ENCODE peak calls at places on chromosomes 2 and 18, in seven cellular contexts. V, Z, R, E, Y, N and K are unnamed samples.

GRCh38 chr18:31268985-31269406 is 49.0 kb upstream of the DSG1 start:
- DNase-seq in V (no peak), Z (no peak), R (no peak), E (no peak), Y (peak), N (no peak), K (peak)

GRCh38 chr18:7755753-7756475 is 188.8 kb downstream of the PTPRM start:
- DNase-seq in V (no peak), Z (no peak), R (peak), E (no peak), Y (no peak), N (peak), K (peak)

GRCh38 chr2:182319556-182319955 is 107.3 kb downstream of the PDE1A start:
- DNase-seq in V (no peak), Z (no peak), R (peak), E (no peak), Y (no peak), N (no peak), K (peak)

GRCh38 chr2:56713161-56713676 is 529.4 kb downstream of the CCDC85A start:
- DNase-seq in V (no peak), Z (peak), R (peak), E (no peak), Y (no peak), N (peak), K (peak)

GRCh38 chr18:46169464-46169941 is 65.3 kb downstream of the HAUS1 start:
- DNase-seq in V (no peak), Z (peak), R (peak), E (no peak), Y (no peak), N (peak), K (peak)

GRCh38 chr18:59537581-59537980 is 159.6 kb downstream of the CCBE1 start:
- DNase-seq in V (no peak), Z (no peak), R (no peak), E (no peak), Y (no peak), N (no peak), K (no peak)

GRCh38 chr2:6283259-6283658 is 582.4 kb downstream of the CMPK2 start:
- DNase-seq in V (no peak), Z (no peak), R (no peak), E (no peak), Y (no peak), N (no peak), K (no peak)

GRCh38 chr2:208638059-208638458 is 231.5 kb downstream of the PTH2R start:
- DNase-seq in V (no peak), Z (no peak), R (no peak), E (no peak), Y (peak), N (no peak), K (no peak)

GRCh38 chr2:36356990-36357505 is 1.5 kb downstream of the CRIM1 start:
- DNase-seq in V (no peak), Z (peak), R (peak), E (peak), Y (peak), N (no peak), K (no peak)

GRCh38 chr18:73144030-73144429 is 276.2 kb upstream of the NETO1 start:
- DNase-seq in V (no peak), Z (no peak), R (no peak), E (no peak), Y (no peak), N (no peak), K (no peak)

GRCh38 chr2:181140414-181140813 is 160.0 kb downstream of the UBE2E3 start:
- DNase-seq in V (no peak), Z (no peak), R (peak), E (no peak), Y (no peak), N (peak), K (peak)

GRCh38 chr18:55603775-55604174 is 15.8 kb upstream of the TCF4 start:
- DNase-seq in V (no peak), Z (no peak), R (no peak), E (no peak), Y (no peak), N (no peak), K (peak)

GRCh38 chr2:127011796-127012195 is 95.2 kb downstream of the BIN1 start:
- DNase-seq in V (no peak), Z (no peak), R (no peak), E (no peak), Y (no peak), N (no peak), K (no peak)

GRCh38 chr2:9170458-9171130 is 36.0 kb upstream of the ASAP2 start:
- DNase-seq in V (no peak), Z (no peak), R (no peak), E (no peak), Y (peak), N (no peak), K (no peak)

GRCh38 chr2:43018179-43019024 is 208.0 kb downstream of the ZFP36L2 start:
- DNase-seq in V (no peak), Z (no peak), R (peak), E (peak), Y (peak), N (peak), K (peak)

GRCh38 chr2:144015655-144016245 is 504.2 kb downstream of the ZEB2 start:
- DNase-seq in V (no peak), Z (peak), R (peak), E (no peak), Y (no peak), N (peak), K (peak)

GRCh38 chr2:128408349-128409305 is 90.0 kb upstream of the HS6ST1 start:
- DNase-seq in V (no peak), Z (peak), R (peak), E (no peak), Y (no peak), N (peak), K (peak)

GRCh38 chr2:151051584-151052220 is 210.0 kb downstream of the RBM43 start:
- DNase-seq in V (no peak), Z (peak), R (peak), E (no peak), Y (peak), N (peak), K (peak)

GRCh38 chr2:27622921-27623384 is 5.9 kb downstream of the CCDC121 start:
- DNase-seq in V (no peak), Z (peak), R (peak), E (no peak), Y (no peak), N (peak), K (peak)

GRCh38 chr2:58620896-58621295 is 379.8 kb upstream of the FANCL start:
- DNase-seq in V (no peak), Z (no peak), R (no peak), E (no peak), Y (no peak), N (no peak), K (no peak)

GRCh38 chr2:184769686-184770085 is 171.4 kb downstream of the ZNF804A start:
- DNase-seq in V (no peak), Z (no peak), R (no peak), E (no peak), Y (no peak), N (no peak), K (no peak)

GRCh38 chr18:55158570-55158969 is 199.3 kb upstream of the CCDC68 start:
- DNase-seq in V (no peak), Z (no peak), R (no peak), E (no peak), Y (no peak), N (no peak), K (no peak)

GRCh38 chr2:239164281-239164871 is 236.4 kb downstream of the HDAC4 start:
- DNase-seq in V (no peak), Z (no peak), R (no peak), E (peak), Y (peak), N (peak), K (no peak)

GRCh38 chr2:22784586-22784985 is 600.4 kb upstream of the KLHL29 start:
- DNase-seq in V (no peak), Z (no peak), R (no peak), E (no peak), Y (no peak), N (no peak), K (no peak)

GRCh38 chr2:73925033-73925704 is 1.5 kb upstream of the DGUOK start:
- DNase-seq in V (no peak), Z (no peak), R (no peak), E (no peak), Y (no peak), N (no peak), K (no peak)

GRCh38 chr2:198098918-198099317 is 294.5 kb downstream of the PLCL1 start:
- DNase-seq in V (no peak), Z (no peak), R (peak), E (no peak), Y (no peak), N (no peak), K (no peak)

GRCh38 chr2:134762508-134762907 is 43.7 kb upstream of the TMEM163 start:
- DNase-seq in V (no peak), Z (no peak), R (no peak), E (no peak), Y (no peak), N (no peak), K (peak)

GRCh38 chr2:49686291-49686690 is 532.0 kb upstream of the FSHR start:
- DNase-seq in V (no peak), Z (no peak), R (no peak), E (no peak), Y (no peak), N (no peak), K (no peak)

GRCh38 chr2:223306371-223306770 is 254.4 kb downstream of the KCNE4 start:
- DNase-seq in V (no peak), Z (peak), R (peak), E (no peak), Y (no peak), N (peak), K (peak)

GRCh38 chr2:108623616-108624015 is 89.3 kb downstream of the LIMS1 start:
- DNase-seq in V (no peak), Z (no peak), R (peak), E (no peak), Y (no peak), N (no peak), K (no peak)

GRCh38 chr2:38074775-38075435 is 1.0 kb downstream of the CYP1B1 start:
- DNase-seq in V (no peak), Z (no peak), R (peak), E (peak), Y (no peak), N (no peak), K (peak)
- H3K4me3 ChIP-seq in V (no peak), Z (no peak), R (peak), E (no peak), Y (no peak), N (peak), K (peak)

GRCh38 chr18:76351961-76352581 is 143.0 kb downstream of the ZNF516 start:
- DNase-seq in V (no peak), Z (peak), R (peak), E (peak), Y (peak), N (peak), K (peak)
- H3K4me3 ChIP-seq in V (no peak), Z (peak), R (peak), E (no peak), Y (no peak), N (peak), K (no peak)

GRCh38 chr2:226837334-226837733 is 1.5 kb downstream of the RHBDD1 start:
- DNase-seq in V (no peak), Z (no peak), R (no peak), E (no peak), Y (no peak), N (no peak), K (no peak)
- H3K4me3 ChIP-seq in V (peak), Z (no peak), R (peak), E (no peak), Y (no peak), N (peak), K (no peak)

GRCh38 chr2:121239969-121240368 is 45.0 kb downstream of the TFCP2L1 start:
- DNase-seq in V (no peak), Z (no peak), R (no peak), E (no peak), Y (no peak), N (no peak), K (no peak)

GRCh38 chr2:121242175-121242875 is 42.7 kb downstream of the TFCP2L1 start:
- DNase-seq in V (no peak), Z (no peak), R (no peak), E (no peak), Y (no peak), N (no peak), K (no peak)

GRCh38 chr2:121242976-121243375 is 42.0 kb downstream of the TFCP2L1 start:
- DNase-seq in V (no peak), Z (no peak), R (no peak), E (no peak), Y (no peak), N (no peak), K (no peak)

GRCh38 chr2:121240436-121240835 is 44.6 kb downstream of the TFCP2L1 start:
- DNase-seq in V (no peak), Z (no peak), R (no peak), E (no peak), Y (no peak), N (no peak), K (no peak)

GRCh38 chr2:121241466-121241865 is 43.5 kb downstream of the TFCP2L1 start:
- DNase-seq in V (no peak), Z (no peak), R (no peak), E (no peak), Y (no peak), N (no peak), K (no peak)
- H3K4me3 ChIP-seq in V (no peak), Z (no peak), R (no peak), E (no peak), Y (no peak), N (no peak), K (no peak)

GRCh38 chr18:68837665-68838390 is 39.9 kb downstream of the CCDC102B start:
- DNase-seq in V (no peak), Z (peak), R (peak), E (no peak), Y (no peak), N (peak), K (peak)

GRCh38 chr18:68843467-68844089 is 45.7 kb downstream of the CCDC102B start:
- DNase-seq in V (no peak), Z (no peak), R (peak), E (no peak), Y (no peak), N (no peak), K (peak)

GRCh38 chr18:68839701-68840100 is 41.8 kb downstream of the CCDC102B start:
- DNase-seq in V (no peak), Z (no peak), R (peak), E (no peak), Y (no peak), N (peak), K (peak)

GRCh38 chr18:68840554-68841263 is 42.8 kb downstream of the CCDC102B start:
- DNase-seq in V (no peak), Z (peak), R (peak), E (peak), Y (no peak), N (peak), K (peak)

DNA sequence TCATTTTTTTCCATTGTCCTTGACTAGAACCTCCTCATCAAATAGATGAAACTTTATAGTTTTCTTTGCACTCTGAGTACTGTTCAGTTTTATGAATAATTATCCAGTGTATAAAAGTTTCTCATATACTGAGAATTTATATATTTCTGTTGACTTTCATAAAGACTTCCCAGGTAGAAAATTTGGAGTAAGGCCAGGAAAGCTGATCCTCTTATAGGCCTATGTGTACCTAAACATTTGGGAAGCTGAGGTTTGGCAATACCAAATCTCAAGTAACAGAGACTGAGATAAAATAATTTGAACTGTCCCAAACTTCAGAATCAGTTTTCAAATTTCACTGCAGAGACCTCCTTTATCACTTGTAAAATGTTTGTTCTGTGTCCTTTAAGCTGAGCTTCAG is 43.4 kb downstream of the CCDC102B start:
- DNase-seq in V (no peak), Z (no peak), R (no peak), E (no peak), Y (no peak), N (peak), K (no peak)
- H3K4me3 ChIP-seq in V (no peak), Z (no peak), R (peak), E (no peak), Y (no peak), N (no peak), K (no peak)

GRCh38 chr2:113894156-113894743 is 4.4 kb downstream of the ACTR3 start:
- DNase-seq in V (no peak), Z (peak), R (peak), E (no peak), Y (no peak), N (peak), K (peak)

GRCh38 chr2:113890253-113891235 is 655 bp downstream of the ACTR3 start:
- DNase-seq in V (peak), Z (peak), R (peak), E (peak), Y (peak), N (peak), K (peak)

GRCh38 chr2:113891265-113891959 is 1.5 kb downstream of the ACTR3 start:
- DNase-seq in V (no peak), Z (no peak), R (peak), E (no peak), Y (no peak), N (no peak), K (peak)

GRCh38 chr2:113889471-113890252 is at the start of gene ACTR3:
- DNase-seq in V (peak), Z (peak), R (peak), E (peak), Y (peak), N (peak), K (peak)

DNA sequence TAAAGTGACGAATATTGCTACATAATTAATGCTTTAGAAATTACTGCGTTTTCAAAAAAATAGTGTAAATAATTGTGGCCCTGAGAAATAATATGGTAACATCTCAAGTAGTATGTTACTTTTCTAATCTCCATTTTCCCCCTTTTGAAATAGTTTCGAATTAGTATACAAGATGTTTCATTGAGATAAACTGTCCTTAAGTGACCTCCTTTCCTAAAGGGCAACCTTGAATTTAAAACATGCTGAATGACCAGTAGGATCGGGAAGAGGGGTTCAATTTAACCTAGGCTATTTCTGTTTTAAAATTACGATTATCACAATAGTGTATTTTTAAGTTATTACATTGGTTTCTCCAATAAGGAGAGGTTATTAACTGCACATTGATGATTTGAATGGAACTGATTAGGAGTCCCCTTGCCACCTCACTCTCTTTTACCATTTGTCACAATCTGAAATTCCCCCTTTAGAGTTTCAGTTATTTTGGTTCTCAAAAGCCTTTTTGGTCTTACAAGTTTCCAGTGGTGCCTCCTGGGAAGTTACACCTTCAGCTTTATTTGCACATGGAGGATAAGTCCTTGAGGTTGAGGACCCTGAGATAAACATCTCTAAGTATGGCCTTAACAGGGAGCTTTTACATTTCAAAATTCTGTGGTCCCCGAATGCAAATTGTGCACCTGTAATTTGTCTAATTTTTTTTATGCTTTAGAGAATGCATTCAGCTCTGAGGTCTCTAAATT is 2.3 kb downstream of the ACTR3 start:
- DNase-seq in V (no peak), Z (no peak), R (no peak), E (no peak), Y (no peak), N (no peak), K (no peak)
- H3K4me3 ChIP-seq in V (peak), Z (peak), R (peak), E (no peak), Y (no peak), N (peak), K (peak)

DNA sequence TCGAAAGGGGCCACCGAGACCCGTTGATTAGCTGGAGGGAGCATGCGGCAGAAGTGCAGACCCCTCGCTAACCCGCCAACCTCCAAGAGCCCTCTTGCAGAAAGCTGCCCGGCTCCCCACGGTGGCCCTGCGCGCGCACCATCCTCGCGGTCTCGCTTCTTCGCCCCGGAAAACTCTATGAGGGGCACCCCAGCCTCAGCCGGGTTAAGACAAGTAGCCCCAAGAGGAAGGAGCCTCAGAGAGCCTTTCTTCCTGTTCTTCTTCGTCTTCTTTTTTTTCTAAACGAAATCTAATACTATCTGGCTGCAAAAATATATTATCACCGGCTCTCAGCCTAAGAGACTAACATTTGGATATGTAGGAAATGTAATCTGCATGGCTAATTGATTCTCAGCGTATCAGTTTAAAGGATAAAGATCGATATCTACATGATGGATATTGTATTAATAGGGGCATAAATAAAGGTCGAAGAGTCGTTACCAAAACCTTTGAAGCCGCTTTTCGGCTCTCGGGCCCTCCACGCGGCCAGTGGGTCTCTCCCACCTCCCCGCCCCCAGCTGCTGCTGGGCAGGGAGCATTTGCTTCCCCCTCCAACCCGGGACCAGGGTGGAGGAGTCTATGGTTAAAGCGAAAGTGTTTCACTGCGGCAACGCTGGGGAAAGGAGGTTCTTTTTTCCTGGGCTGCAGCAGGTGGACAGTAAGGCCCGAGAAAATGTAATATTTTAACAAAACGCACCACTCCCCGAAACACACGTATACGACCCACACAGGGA is 6.1 kb upstream of the PAX3 start:
- DNase-seq in V (no peak), Z (no peak), R (no peak), E (no peak), Y (no peak), N (no peak), K (no peak)
- H3K4me3 ChIP-seq in V (no peak), Z (no peak), R (peak), E (no peak), Y (no peak), N (peak), K (peak)

DNA sequence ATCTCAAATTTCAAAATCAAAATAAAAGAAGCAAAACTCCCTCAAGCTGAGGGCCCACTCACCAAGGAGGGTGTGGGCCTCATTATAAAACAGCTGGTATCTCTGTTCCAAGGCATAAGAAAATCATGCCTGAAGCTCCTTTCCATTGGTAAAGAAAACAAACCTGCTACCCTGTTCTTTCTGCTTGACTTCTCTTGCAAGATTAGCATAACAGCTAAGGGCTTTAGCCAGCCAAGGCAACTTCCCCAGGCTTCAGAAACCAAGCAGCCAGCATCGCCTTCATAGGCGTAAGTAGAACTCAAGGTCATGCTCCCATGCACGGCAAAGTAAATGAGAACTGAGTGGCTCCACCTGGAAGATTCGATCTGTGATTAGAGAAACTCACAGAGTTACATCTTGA is 3.0 kb downstream of the MRO start:
- DNase-seq in V (no peak), Z (no peak), R (no peak), E (no peak), Y (no peak), N (no peak), K (no peak)
- H3K4me3 ChIP-seq in V (no peak), Z (no peak), R (no peak), E (no peak), Y (no peak), N (no peak), K (no peak)